ENCODE peak calls at places on chromosomes 4 and X, in six cellular contexts. C is Peyer's patch, J is A549, I is GM12878, G is spleen, O is body of pancreas. U is an unnamed sample.
A peak's percentile ranks its signal among the peaks of the same experiment; 100 is the strongest.

GRCh38 chr4:152634110-152634760 is 45.6 kb downstream of the TMEM154 start:
- DNase-seq in C (no peak), O (no peak), J (no peak), G (no peak), I (no peak), U (no peak)

GRCh38 chrX:153794897-153795816 is 689 bp downstream of the SSR4 start:
- DNase-seq in C (no peak), I (no peak), G (no peak), J (no peak), O (no peak), U (no peak)

GRCh38 chr4:4849524-4850193 is 9.8 kb upstream of the MSX1 start:
- DNase-seq in G (peak; percentile 66), J (no peak), I (no peak), O (no peak), C (no peak), U (no peak)

GRCh38 chrX:132954323-132954722 is 4.1 kb downstream of the HS6ST2 start:
- DNase-seq in O (no peak), I (no peak), J (no peak), G (no peak), C (no peak), U (no peak)

GRCh38 chr4:37803348-37803973 is 23.0 kb upstream of the PGM2 start:
- DNase-seq in J (no peak), C (no peak), G (no peak), I (no peak), O (no peak), U (no peak)

GRCh38 chrX:10387011-10387410 is 230.2 kb downstream of the CLCN4 start:
- DNase-seq in C (no peak), I (no peak), J (peak; percentile 2), G (no peak), O (no peak), U (no peak)

GRCh38 chr4:140135529-140136021 is 18.4 kb downstream of the MAML3 start:
- DNase-seq in J (no peak), G (no peak), I (no peak), O (peak; percentile 40), C (no peak), U (peak; percentile 83)

GRCh38 chr4:182091128-182091527 is 152.1 kb upstream of the TENM3 start:
- DNase-seq in I (no peak), J (no peak), C (no peak), G (no peak), O (no peak), U (no peak)

GRCh38 chrX:144849141-144849540 is 398.2 kb upstream of the SPANXN1 start:
- DNase-seq in O (no peak), G (no peak), C (no peak), I (no peak), J (no peak), U (no peak)

GRCh38 chrX:140503714-140504351 is 1.0 kb downstream of the SOX3 start:
- DNase-seq in O (no peak), C (no peak), J (no peak), I (no peak), G (no peak), U (peak; percentile 34)

GRCh38 chr4:139555705-139556070 is 331 bp downstream of the SETD7 start:
- DNase-seq in I (no peak), G (no peak), O (peak; percentile 61), J (no peak), C (peak; percentile 70), U (peak; percentile 37)

GRCh38 chr4:9924750-9925149 is 96.5 kb downstream of the SLC2A9 start:
- DNase-seq in C (no peak), G (no peak), I (no peak), O (no peak), J (no peak), U (no peak)

GRCh38 chr4:9825049-9825448 is 43.6 kb downstream of the DRD5 start:
- DNase-seq in J (no peak), C (no peak), G (no peak), O (no peak), I (no peak), U (no peak)

GRCh38 chr4:143336828-143337599 is at the start of gene GAB1:
- DNase-seq in I (no peak), C (peak; percentile 92), G (peak; percentile 94), O (peak; percentile 80), J (peak; percentile 13), U (peak; percentile 78)
- TF ChIP-seq POLR2A in I (peak; percentile 74), C (peak; percentile 63), G (no peak), O (peak; percentile 73), J (no peak), U (no peak)

GRCh38 chr4:185534850-185535761 is at the start of gene PDLIM3:
- DNase-seq in I (no peak), G (peak; percentile 75), J (peak; percentile 21), C (peak; percentile 55), O (peak; percentile 68), U (peak; percentile 80)
- TF ChIP-seq POLR2A in I (no peak), G (no peak), J (no peak), C (peak; percentile 33), O (peak; percentile 77), U (peak; percentile 61)

GRCh38 chr4:121519236-121519838 is 138.5 kb upstream of the QRFPR start:
- DNase-seq in O (no peak), I (no peak), J (no peak), C (no peak), G (no peak), U (no peak)
- TF ChIP-seq POLR2A in O (no peak), I (no peak), J (no peak), C (no peak), G (no peak), U (no peak)

GRCh38 chr4:120920666-120921065 is 1.9 kb downstream of the PRDM5 start:
- DNase-seq in O (no peak), I (no peak), C (no peak), G (no peak), J (no peak), U (no peak)

GRCh38 chr4:120919358-120919757 is 3.2 kb downstream of the PRDM5 start:
- DNase-seq in O (no peak), J (no peak), C (no peak), G (no peak), I (no peak), U (no peak)

GRCh38 chr4:120923201-120923522 is 636 bp upstream of the PRDM5 start:
- DNase-seq in C (no peak), O (no peak), G (no peak), I (no peak), J (no peak), U (no peak)

GRCh38 chr4:120922390-120923200 is at the start of gene PRDM5:
- DNase-seq in J (peak; percentile 30), I (no peak), G (peak; percentile 78), C (peak; percentile 49), O (peak; percentile 58), U (peak; percentile 61)

GRCh38 chr4:120921456-120922389 is 803 bp downstream of the PRDM5 start:
- DNase-seq in J (peak; percentile 45), I (no peak), C (peak; percentile 72), O (peak; percentile 75), G (peak; percentile 86), U (peak; percentile 71)
- TF ChIP-seq POLR2A in J (peak; percentile 78), I (no peak), C (no peak), O (peak; percentile 78), G (no peak), U (peak; percentile 82)

DNA sequence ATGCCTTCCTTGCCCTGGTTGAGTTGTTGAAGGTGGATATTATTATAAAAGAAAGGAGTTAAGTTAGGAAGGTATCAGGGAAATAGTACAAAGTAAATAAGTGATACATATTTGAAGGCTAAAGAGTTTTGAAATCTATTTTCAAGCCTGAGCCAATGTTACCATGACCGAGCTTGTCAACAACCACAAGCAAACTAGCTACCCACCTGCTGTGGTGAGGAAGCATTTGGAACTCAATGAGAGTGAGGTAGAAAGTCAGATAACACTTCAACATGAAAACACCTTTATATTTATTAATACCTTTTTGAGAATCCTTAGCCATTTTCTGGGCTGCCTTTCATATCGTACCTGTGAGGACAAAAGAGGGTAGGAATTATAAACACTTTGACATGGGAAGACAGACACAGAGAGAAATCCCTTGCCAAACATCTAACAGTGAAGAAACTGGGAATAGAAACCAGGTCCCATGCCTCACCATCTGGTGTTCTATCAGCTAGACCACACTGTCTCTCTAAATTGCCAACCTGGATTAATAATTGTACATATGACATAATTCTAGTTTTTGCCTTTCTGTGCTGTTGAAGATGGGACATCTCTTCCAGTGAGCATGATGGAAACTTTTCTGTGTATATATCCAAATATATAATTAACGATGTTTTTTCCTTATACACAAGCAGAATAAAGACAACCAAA is 606.4 kb upstream of the NR3C2 start:
- DNase-seq in G (no peak), I (no peak), O (no peak), C (no peak), J (no peak), U (no peak)
- TF ChIP-seq POLR2A in G (no peak), I (no peak), O (no peak), C (no peak), J (no peak), U (no peak)

U was measured in thyroid gland.